ENCODE peak calls at places on chromosomes 4 and X, in seven cellular contexts. O is NCI-H1092, R is T-helper 17 cell, I is SHP77, T is NCI-H2107, W is lower leg skin, K is tibial artery. L is an unnamed sample.
A peak's percentile ranks its signal among the peaks of the same experiment; 100 is the strongest.

GRCh38 chr4:15948826-15949225 is 10.3 kb upstream of the FGFBP1 start:
- DNase-seq in K (no peak), W (no peak), I (no peak), T (no peak), O (no peak), R (no peak), L (no peak)

GRCh38 chr4:128322986-128323385 is 35.4 kb upstream of the PGRMC2 start:
- DNase-seq in I (no peak), R (no peak), O (no peak), K (no peak), T (no peak), W (no peak), L (no peak)

GRCh38 chr4:158895797-158896442 is 127.1 kb downstream of the FNIP2 start:
- DNase-seq in I (no peak), R (no peak), T (no peak), W (no peak), K (no peak), O (no peak), L (no peak)

GRCh38 chr4:22014222-22014741 is 65.7 kb upstream of the KCNIP4 start:
- DNase-seq in O (no peak), T (no peak), I (no peak), R (no peak), K (no peak), W (no peak), L (no peak)

GRCh38 chrX:133968109-133968508 is 17.3 kb downstream of the GPC3 start:
- DNase-seq in K (no peak), W (no peak), I (no peak), R (no peak), T (no peak), O (no peak), L (no peak)

GRCh38 chrX:153635788-153636668 is 11.0 kb upstream of the DUSP9 start:
- DNase-seq in W (no peak), T (no peak), I (peak; percentile 46), O (no peak), R (no peak), K (no peak), L (peak; percentile 46)

GRCh38 chrX:13662537-13662841 is 9.5 kb downstream of the TCEANC start:
- DNase-seq in R (no peak), I (no peak), O (no peak), T (no peak), K (no peak), W (no peak), L (no peak)

GRCh38 chrX:49754238-49754857 is 58.6 kb upstream of the PAGE1 start:
- DNase-seq in K (no peak), R (peak; percentile 13), I (peak; percentile 30), W (no peak), T (peak; percentile 36), O (peak; percentile 13), L (no peak)

GRCh38 chr4:5478116-5478515 is 230.2 kb downstream of the EVC2 start:
- DNase-seq in K (no peak), W (no peak), R (no peak), T (no peak), I (no peak), O (no peak), L (no peak)

GRCh38 chr4:15402146-15402545 is 25.7 kb upstream of the C1QTNF7 start:
- DNase-seq in T (no peak), O (no peak), K (no peak), W (no peak), R (no peak), I (no peak), L (no peak)

GRCh38 chr4:122588453-122589238 is 32.2 kb downstream of the IL21 start:
- DNase-seq in R (no peak), I (no peak), O (no peak), T (no peak), W (no peak), K (no peak), L (no peak)

GRCh38 chrX:56764975-56765791 is 36.1 kb downstream of the NBDY start:
- DNase-seq in T (no peak), K (no peak), R (no peak), I (no peak), O (no peak), W (peak; percentile 81), L (peak; percentile 55)

GRCh38 chr4:39719804-39720580 is 22.1 kb downstream of the UBE2K start:
- DNase-seq in W (no peak), I (no peak), T (no peak), R (no peak), K (no peak), O (no peak), L (no peak)

GRCh38 chr4:22071749-22072148 is 123.2 kb upstream of the KCNIP4 start:
- DNase-seq in O (no peak), K (no peak), W (no peak), T (no peak), R (no peak), I (no peak), L (no peak)

GRCh38 chr4:21083413-21083812 is 383.2 kb downstream of the PACRGL start:
- DNase-seq in O (no peak), R (no peak), K (no peak), I (no peak), T (no peak), W (no peak), L (no peak)

GRCh38 chr4:62644372-62644771 is 1444.2 kb downstream of the ADGRL3 start:
- DNase-seq in W (no peak), I (peak; percentile 58), O (peak; percentile 15), T (no peak), K (no peak), R (no peak), L (no peak)

GRCh38 chr4:119233750-119234149 is 21.2 kb downstream of the USP53 start:
- DNase-seq in I (no peak), T (no peak), W (no peak), K (no peak), R (no peak), O (no peak), L (no peak)

GRCh38 chr4:148067307-148067916 is 335.5 kb downstream of the ARHGAP10 start:
- DNase-seq in O (no peak), T (no peak), K (no peak), W (peak; percentile 61), I (no peak), R (no peak), L (no peak)

GRCh38 chr4:148007303-148007702 is 275.4 kb downstream of the ARHGAP10 start:
- DNase-seq in O (no peak), W (no peak), I (no peak), K (no peak), R (no peak), T (no peak), L (no peak)

GRCh38 chrX:154779261-154779660 is 16.6 kb downstream of the DKC1 start:
- DNase-seq in K (no peak), I (no peak), W (no peak), T (no peak), O (no peak), R (no peak), L (no peak)

GRCh38 chr4:124803641-124804040 is 91.1 kb upstream of the ANKRD50 start:
- DNase-seq in O (no peak), I (no peak), T (no peak), R (no peak), W (no peak), K (no peak), L (no peak)